ENCODE peak calls at places on chromosomes 11 and 22, in five cellular contexts. D is adrenal gland, I is cardiac muscle cell, K is left lung, B is IMR-90. Z is an unnamed sample.

GRCh38 chr11:62566247-62566646 is 7.4 kb downstream of the EEF1G start:
- DNase-seq in D (no peak), I (no peak), K (no peak), B (no peak), Z (no peak)

GRCh38 chr11:83157755-83158473 is 983 bp downstream of the PCF11 start:
- DNase-seq in D (peak), I (peak), K (peak), B (peak), Z (peak)

GRCh38 chr11:60130496-60130895 is 42.0 kb downstream of the MS4A2 start:
- DNase-seq in D (peak), I (peak), K (no peak), B (no peak), Z (peak)

GRCh38 chr22:23657712-23658111 is 25.6 kb upstream of the DRICH1 start:
- DNase-seq in D (no peak), I (peak), K (no peak), B (no peak), Z (no peak)

GRCh38 chr22:43129426-43130425 is 13.5 kb downstream of the MCAT start:
- DNase-seq in D (no peak), I (no peak), K (no peak), B (no peak), Z (no peak)

GRCh38 chr11:16252373-16252772 is 104.0 kb downstream of the SOX6 start:
- DNase-seq in D (no peak), I (peak), K (no peak), B (peak), Z (peak)

GRCh38 chr22:30267382-30268302 is 991 bp upstream of the OSM start:
- DNase-seq in D (no peak), I (no peak), K (peak), B (no peak), Z (no peak)

GRCh38 chr11:67160872-67161783 is 42.1 kb downstream of the KDM2A start:
- DNase-seq in D (no peak), I (no peak), K (no peak), B (peak), Z (no peak)

GRCh38 chr11:43928721-43929120 is 13.7 kb upstream of the C11orf96 start:
- DNase-seq in D (no peak), I (no peak), K (no peak), B (no peak), Z (no peak)

GRCh38 chr11:112322173-112322813 is 61.6 kb upstream of the PLET1 start:
- DNase-seq in D (no peak), I (no peak), K (no peak), B (no peak), Z (no peak)

GRCh38 chr11:121452609-121453150 is at the start of gene SORL1-AS1:
- DNase-seq in D (no peak), I (no peak), K (no peak), B (peak), Z (peak)

GRCh38 chr11:82216927-82217570 is 516.6 kb downstream of the FAM181B start:
- DNase-seq in D (no peak), I (no peak), K (no peak), B (no peak), Z (no peak)

GRCh38 chr11:132054822-132055221 is 684.4 kb downstream of the NTM start:
- DNase-seq in D (no peak), I (peak), K (no peak), B (peak), Z (no peak)

GRCh38 chr11:73348838-73349237 is 27.4 kb upstream of the RELT start:
- DNase-seq in D (no peak), I (no peak), K (peak), B (no peak), Z (no peak)

GRCh38 chr11:35170503-35170902 is 31.5 kb downstream of the CD44 start:
- DNase-seq in D (no peak), I (no peak), K (no peak), B (no peak), Z (no peak)

GRCh38 chr11:10762185-10762584 is 11.1 kb downstream of the CTR9 start:
- DNase-seq in D (no peak), I (no peak), K (no peak), B (no peak), Z (no peak)

GRCh38 chr11:121321614-121322243 is 29.2 kb downstream of the SC5D start:
- DNase-seq in D (no peak), I (peak), K (no peak), B (peak), Z (peak)

GRCh38 chr22:19847345-19847632 is 7.4 kb downstream of the GNB1L start:
- DNase-seq in D (no peak), I (no peak), K (no peak), B (no peak), Z (no peak)

GRCh38 chr11:3969613-3970012 is 114.1 kb downstream of the STIM1 start:
- DNase-seq in D (no peak), I (no peak), K (no peak), B (no peak), Z (no peak)

GRCh38 chr11:26764315-26764714 is 42.5 kb upstream of the SLC5A12 start:
- DNase-seq in D (no peak), I (no peak), K (no peak), B (no peak), Z (no peak)

GRCh38 chr11:57249384-57250319 is 12.6 kb upstream of the APLNR start:
- DNase-seq in D (peak), I (peak), K (peak), B (peak), Z (peak)

GRCh38 chr22:23078462-23078787 is 8.1 kb downstream of the GNAZ start:
- DNase-seq in D (no peak), I (no peak), K (no peak), B (no peak), Z (no peak)

GRCh38 chr22:19853879-19854777 is 546 bp downstream of the GNB1L start:
- DNase-seq in D (no peak), I (no peak), K (no peak), B (no peak), Z (no peak)

GRCh38 chr11:67563354-67564114 is 20.1 kb upstream of the GSTP1 start:
- DNase-seq in D (peak), I (peak), K (no peak), B (peak), Z (peak)

GRCh38 chr11:104781037-104781436 is 117.2 kb downstream of the CASP12 start:
- DNase-seq in D (no peak), I (no peak), K (no peak), B (no peak), Z (no peak)

GRCh38 chr22:47282366-47282765 is 519.9 kb downstream of the TBC1D22A start:
- DNase-seq in D (no peak), I (no peak), K (no peak), B (no peak), Z (no peak)
- TF ChIP-seq CTCF in D (no peak), I (no peak), K (no peak), B (no peak), Z (no peak)

GRCh38 chr11:110091995-110092576 is 1.1 kb upstream of the ZC3H12C start:
- DNase-seq in D (peak), I (no peak), K (no peak), B (no peak), Z (no peak)

GRCh38 chr11:110093407-110094297 is 460 bp downstream of the ZC3H12C start:
- DNase-seq in D (peak), I (peak), K (peak), B (peak), Z (peak)

GRCh38 chr11:110090466-110091026 is 2.6 kb upstream of the ZC3H12C start:
- DNase-seq in D (no peak), I (no peak), K (no peak), B (no peak), Z (no peak)

GRCh38 chr11:110094298-110095073 is 1.3 kb downstream of the ZC3H12C start:
- DNase-seq in D (no peak), I (no peak), K (no peak), B (no peak), Z (no peak)

DNA sequence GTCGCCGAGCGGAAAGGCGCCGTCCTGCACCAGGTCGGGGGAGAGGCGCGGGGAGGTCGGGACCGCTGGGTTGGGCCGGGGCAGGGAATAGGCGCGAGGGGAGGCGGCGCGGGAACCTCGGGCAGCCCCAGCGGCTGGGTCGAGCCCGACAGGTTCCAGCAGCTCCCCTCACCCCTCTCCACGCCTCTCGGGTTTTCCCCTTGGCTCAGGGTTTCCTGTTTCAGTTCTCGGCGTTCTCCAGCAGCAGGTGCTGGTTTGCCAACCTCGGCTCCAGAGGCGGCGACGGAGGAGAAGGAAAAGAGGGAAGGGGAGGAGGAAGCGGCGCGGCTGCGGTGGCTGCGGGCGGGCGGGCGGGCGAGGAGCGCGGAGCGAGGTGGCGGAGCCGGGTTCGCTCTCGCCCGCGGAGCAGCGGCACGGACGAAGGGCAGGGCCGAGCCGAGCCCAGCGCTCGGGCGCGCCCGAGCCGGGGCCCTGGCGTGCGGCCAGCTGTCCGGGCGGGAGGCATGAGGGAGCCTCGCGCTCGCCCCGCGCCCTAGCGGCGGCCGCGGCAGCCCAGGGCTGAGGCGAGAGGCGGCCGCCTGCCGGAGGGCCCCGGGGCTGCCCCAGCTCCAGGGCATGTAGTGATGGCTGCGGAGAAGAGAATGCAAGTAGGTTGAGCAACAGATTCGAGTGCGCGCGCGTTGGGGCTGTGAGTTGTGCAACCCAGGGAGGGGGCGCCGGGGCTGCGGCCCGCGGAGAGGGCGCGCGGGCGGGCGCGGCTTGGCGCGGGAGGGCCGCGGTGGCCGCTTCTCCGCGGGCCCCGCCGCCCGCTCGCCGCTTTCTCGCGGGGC is at the start of gene ZC3H12C:
- DNase-seq in D (peak), I (peak), K (peak), B (peak), Z (peak)
- TF ChIP-seq CTCF in D (peak), I (peak), K (peak), B (peak), Z (peak)

GRCh38 chr11:65355776-65356393 is 1.3 kb downstream of the TIGD3 start:
- DNase-seq in D (peak), I (peak), K (peak), B (peak), Z (no peak)

GRCh38 chr11:65353376-65353775 is 1.2 kb upstream of the TIGD3 start:
- DNase-seq in D (no peak), I (no peak), K (no peak), B (no peak), Z (no peak)

GRCh38 chr11:65355013-65355775 is 643 bp downstream of the TIGD3 start:
- DNase-seq in D (peak), I (no peak), K (peak), B (no peak), Z (peak)

GRCh38 chr11:65353900-65354264 is 669 bp upstream of the TIGD3 start:
- DNase-seq in D (no peak), I (no peak), K (no peak), B (no peak), Z (no peak)

DNA sequence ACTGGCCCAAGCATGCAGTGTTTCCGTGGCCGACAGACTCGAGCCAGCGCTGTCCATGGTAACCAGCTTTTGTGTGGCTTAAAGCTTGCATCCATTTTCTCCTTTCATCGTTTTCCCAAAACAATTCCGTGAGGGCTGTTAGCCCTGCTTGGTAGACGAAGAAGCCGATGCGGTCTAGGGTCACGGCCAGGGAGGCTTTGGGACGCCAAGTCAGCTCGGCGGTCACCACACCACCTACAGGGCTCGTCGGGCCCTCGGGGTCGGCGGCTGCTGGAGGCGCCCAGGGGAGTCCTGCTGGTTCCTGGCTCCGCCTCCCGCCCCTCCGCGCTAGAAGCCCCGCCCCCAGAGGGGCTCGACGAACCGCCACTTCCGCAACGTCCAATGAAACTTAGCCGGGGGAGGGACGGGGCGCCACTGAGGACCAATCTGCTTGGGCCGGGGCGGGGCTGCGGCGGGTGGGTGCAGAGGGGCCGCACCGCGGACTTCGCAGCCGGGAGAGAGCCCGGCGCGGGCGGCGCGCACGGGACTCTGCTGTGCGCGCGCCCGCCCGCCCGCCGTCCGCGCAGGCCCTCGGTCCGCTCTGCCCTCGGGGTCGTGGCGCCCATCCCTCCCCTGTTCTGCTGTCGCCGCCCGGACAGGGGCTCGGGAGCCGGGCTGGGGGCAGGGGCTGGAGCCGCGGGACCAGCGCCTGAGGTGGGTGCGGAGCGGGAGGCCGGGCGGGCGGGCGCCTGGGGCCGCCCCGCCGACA is at the start of gene TIGD3:
- DNase-seq in D (peak), I (peak), K (peak), B (peak), Z (peak)
- TF ChIP-seq CTCF in D (no peak), I (no peak), K (no peak), B (no peak), Z (no peak)

GRCh38 chr22:50610581-50610980 is 10.0 kb downstream of the MAPK8IP2 start:
- DNase-seq in D (no peak), I (no peak), K (peak), B (no peak), Z (no peak)

GRCh38 chr22:50612168-50612714 is 11.6 kb downstream of the MAPK8IP2 start:
- DNase-seq in D (no peak), I (no peak), K (peak), B (no peak), Z (no peak)

GRCh38 chr22:50611341-50612060 is 10.9 kb downstream of the MAPK8IP2 start:
- DNase-seq in D (no peak), I (no peak), K (peak), B (no peak), Z (no peak)

GRCh38 chr22:50612715-50613221 is 12.2 kb downstream of the MAPK8IP2 start:
- DNase-seq in D (no peak), I (no peak), K (peak), B (no peak), Z (no peak)

DNA sequence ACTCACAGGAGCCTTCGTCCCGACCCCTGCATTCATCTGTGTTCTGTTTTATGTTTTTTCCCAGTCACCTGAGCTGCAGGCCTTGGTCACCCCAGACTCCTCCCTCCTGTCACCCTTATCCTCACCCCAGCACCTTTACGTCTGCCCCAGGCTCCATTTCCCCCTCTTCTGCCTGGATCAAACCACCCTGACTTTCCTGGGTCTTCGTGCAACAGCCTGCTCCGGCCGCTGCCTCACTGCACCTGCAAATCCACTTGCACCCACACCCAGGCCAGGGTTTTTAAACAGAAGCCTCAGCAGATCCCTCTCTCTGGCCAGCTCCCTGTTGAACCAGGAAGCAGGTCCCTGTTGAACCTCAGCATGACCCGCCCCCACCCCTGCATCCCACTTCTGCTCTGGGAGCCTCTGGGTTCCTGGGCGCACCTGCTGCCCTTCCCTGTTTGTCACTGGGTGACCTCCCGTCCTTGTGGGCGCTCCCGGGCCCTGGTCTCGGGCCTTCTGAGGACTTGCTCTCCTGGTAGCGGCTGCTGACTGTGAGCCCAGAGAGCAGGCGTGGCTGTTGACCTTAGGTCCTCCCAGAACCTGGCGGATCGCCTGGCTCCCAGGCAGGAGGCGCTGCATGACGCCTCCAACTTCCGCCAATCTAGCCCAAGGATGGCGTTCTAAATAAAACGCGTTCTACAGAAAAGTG is 12.8 kb downstream of the MAPK8IP2 start:
- DNase-seq in D (peak), I (peak), K (peak), B (no peak), Z (peak)
- TF ChIP-seq CTCF in D (no peak), I (no peak), K (no peak), B (no peak), Z (no peak)

Z was measured in Calu3.